ENCODE peak calls at places on chromosomes 13 and 19, in five cellular contexts. U is stomach, H is GM23338, K is left ventricle myocardium inferior, Z is neuronal stem cell. C is an unnamed sample. For H3K4me1 and H3K27me3, the result is how much of the 10 kb centered on the place peaks cover.

GRCh38 chr19:37654118-37654517 is 1.1 kb downstream of the ZFP30 start:
- DNase-seq in U (no peak), K (no peak), Z (no peak), H (no peak), C (no peak)

GRCh38 chr13:42991892-42992584 is at the start of gene EPSTI1:
- DNase-seq in Z (peak), K (peak), H (peak), U (peak), C (peak)

GRCh38 chr19:6233827-6234511 is 45.8 kb downstream of the MLLT1 start:
- DNase-seq in K (peak), H (no peak), Z (no peak), U (peak), C (peak)

GRCh38 chr13:44293908-44294735 is 79.5 kb upstream of the SERP2 start:
- DNase-seq in Z (no peak), U (no peak), H (no peak), K (no peak), C (no peak)

GRCh38 chr19:40745402-40745780 is 4.9 kb downstream of the ACTMAP start:
- DNase-seq in K (no peak), H (no peak), U (no peak), Z (no peak), C (no peak)

GRCh38 chr13:90713436-90714133 is 633.9 kb upstream of the MIR17HG start:
- DNase-seq in U (no peak), K (no peak), H (no peak), Z (no peak), C (peak)

GRCh38 chr13:86142080-86142479 is 342.9 kb upstream of the SLITRK6 start:
- DNase-seq in K (no peak), Z (no peak), U (no peak), H (no peak), C (no peak)

GRCh38 chr19:9348253-9348652 is 14.6 kb upstream of the ZNF177 start:
- DNase-seq in U (no peak), K (no peak), Z (no peak), H (no peak), C (no peak)

GRCh38 chr19:8397291-8397690 is 7.1 kb downstream of the RAB11B start:
- DNase-seq in Z (no peak), K (no peak), H (no peak), U (no peak), C (no peak)

GRCh38 chr13:101003566-101003965 is 329.0 kb upstream of the TMTC4 start:
- DNase-seq in K (no peak), H (no peak), U (no peak), Z (no peak), C (no peak)

GRCh38 chr19:12232961-12233360 is 61.7 kb downstream of the ZNF44 start:
- DNase-seq in Z (no peak), U (no peak), H (no peak), K (no peak), C (no peak)

GRCh38 chr13:88042489-88042888 is 371.3 kb downstream of the SLITRK5 start:
- DNase-seq in K (no peak), H (no peak), Z (no peak), U (no peak), C (no peak)

GRCh38 chr19:43504426-43505185 is at the start of gene PHLDB3:
- DNase-seq in K (no peak), Z (no peak), H (peak), U (peak), C (peak)

GRCh38 chr13:94664889-94665288 is 47.5 kb downstream of the SOX21 start:
- DNase-seq in H (no peak), U (no peak), K (no peak), Z (no peak), C (no peak)

GRCh38 chr13:114313061-114313860 is 1.0 kb upstream of the CHAMP1 start:
- DNase-seq in K (no peak), Z (no peak), U (no peak), H (no peak), C (peak)

GRCh38 chr19:32404939-32405430 is 585 bp upstream of the DPY19L3 start:
- DNase-seq in K (peak), U (peak), H (no peak), Z (no peak), C (peak)

GRCh38 chr13:93758575-93758974 is 532.0 kb downstream of the GPC6 start:
- DNase-seq in K (no peak), U (no peak), H (no peak), Z (no peak), C (no peak)

GRCh38 chr19:50794778-50795664 is 4.8 kb downstream of the ACP4 start:
- DNase-seq in K (no peak), U (no peak), Z (no peak), H (peak), C (no peak)

GRCh38 chr13:99123101-99124045 is 77.3 kb upstream of the UBAC2 start:
- DNase-seq in Z (no peak), K (no peak), H (no peak), U (no peak), C (no peak)

GRCh38 chr13:20709369-20709768 is 5.9 kb downstream of the IL17D start:
- DNase-seq in Z (no peak), H (no peak), U (no peak), K (no peak), C (no peak)

GRCh38 chr13:36074659-36075058 is 56.5 kb downstream of the DCLK1 start:
- DNase-seq in K (no peak), Z (no peak), U (no peak), H (peak), C (peak)

GRCh38 chr13:50722437-50723125 is 120.9 kb downstream of the DLEU7 start:
- DNase-seq in K (no peak), H (no peak), Z (no peak), U (no peak), C (no peak)

GRCh38 chr13:40440990-40441820 is 225.2 kb downstream of the FOXO1 start:
- DNase-seq in H (no peak), Z (no peak), K (peak), U (peak), C (peak)

GRCh38 chr13:113506025-113506685 is 15.6 kb upstream of the DCUN1D2 start:
- DNase-seq in H (no peak), K (no peak), U (no peak), Z (no peak), C (no peak)

GRCh38 chr19:11058246-11059030 is 30.8 kb upstream of the LDLR start:
- DNase-seq in K (no peak), U (no peak), Z (no peak), H (no peak), C (no peak)

GRCh38 chr13:110826101-110826500 is 88.8 kb downstream of the ANKRD10 start:
- DNase-seq in Z (no peak), U (no peak), H (no peak), K (no peak), C (peak)

GRCh38 chr13:33775339-33776108 is 42.4 kb upstream of the RFC3 start:
- DNase-seq in H (peak), K (no peak), Z (no peak), U (no peak), C (no peak)

GRCh38 chr19:6947745-6948144 is 60.4 kb downstream of the ADGRE1 start:
- DNase-seq in Z (no peak), H (no peak), U (no peak), K (no peak), C (no peak)

GRCh38 chr19:11460207-11460606 is 20.6 kb downstream of the ELAVL3 start:
- DNase-seq in Z (no peak), K (no peak), U (no peak), H (no peak), C (no peak)

GRCh38 chr13:90732049-90732448 is 615.4 kb upstream of the MIR17HG start:
- DNase-seq in K (no peak), Z (no peak), H (peak), U (no peak), C (no peak)

GRCh38 chr19:742540-743075 is 8.3 kb upstream of the MISP start:
- DNase-seq in K (no peak), H (no peak), Z (no peak), U (no peak), C (no peak)

GRCh38 chr13:112651306-112651705 is 38.5 kb upstream of the ATP11A start:
- DNase-seq in K (no peak), H (no peak), U (no peak), Z (no peak), C (no peak)

GRCh38 chr19:2046046-2046907 is 4.8 kb downstream of the MKNK2 start:
- DNase-seq in K (no peak), H (no peak), U (no peak), Z (no peak), C (peak)

GRCh38 chr19:14081797-14082674 is 3.5 kb downstream of the C19orf67 start:
- DNase-seq in H (no peak), K (peak), U (peak), Z (no peak), C (peak)

GRCh38 chr19:6062961-6063575 is 47.2 kb downstream of the RFX2 start:
- DNase-seq in H (no peak), U (no peak), K (no peak), Z (no peak), C (no peak)

GRCh38 chr19:5795382-5795919 is 4.5 kb upstream of the DUS3L start:
- DNase-seq in Z (no peak), H (no peak), U (no peak), K (no peak), C (no peak)

GRCh38 chr19:8567522-8568172 is 9.6 kb downstream of the MYO1F start:
- DNase-seq in U (no peak), K (peak), H (no peak), Z (no peak), C (peak)

GRCh38 chr13:51697855-51698254 is 106.1 kb downstream of the DHRS12 start:
- DNase-seq in U (no peak), H (no peak), K (no peak), Z (no peak), C (no peak)

GRCh38 chr13:51058461-51059167 is 52.5 kb downstream of the C13orf42 start:
- DNase-seq in K (no peak), H (peak), Z (peak), U (no peak), C (no peak)

DNA sequence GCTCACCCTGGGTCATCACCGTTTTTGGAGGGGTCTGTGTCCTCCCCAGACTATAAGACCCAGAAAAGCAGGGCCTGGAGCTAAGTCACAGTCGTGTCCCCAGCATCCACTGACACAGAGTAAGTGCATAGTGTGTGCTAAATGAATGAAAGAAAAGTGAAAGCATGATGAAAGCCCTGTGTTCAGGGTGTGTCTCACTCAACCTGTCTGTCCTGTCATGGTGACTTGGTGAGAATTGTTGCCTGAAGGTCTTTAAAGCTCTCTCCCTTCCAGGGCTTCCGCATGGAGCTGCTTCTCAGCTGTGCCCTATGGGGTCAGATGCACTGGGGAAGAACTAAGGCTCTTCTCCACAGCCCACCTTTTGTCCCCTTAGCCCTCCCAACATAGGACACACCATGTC is 20.5 kb upstream of the IGFL1 start:
- DNase-seq in K (no peak), U (no peak), H (no peak), Z (no peak), C (no peak)
- H3K4me1 ChIP-seq in K (under half), U (under half), H (under half), Z (under half), C (under half)

DNA sequence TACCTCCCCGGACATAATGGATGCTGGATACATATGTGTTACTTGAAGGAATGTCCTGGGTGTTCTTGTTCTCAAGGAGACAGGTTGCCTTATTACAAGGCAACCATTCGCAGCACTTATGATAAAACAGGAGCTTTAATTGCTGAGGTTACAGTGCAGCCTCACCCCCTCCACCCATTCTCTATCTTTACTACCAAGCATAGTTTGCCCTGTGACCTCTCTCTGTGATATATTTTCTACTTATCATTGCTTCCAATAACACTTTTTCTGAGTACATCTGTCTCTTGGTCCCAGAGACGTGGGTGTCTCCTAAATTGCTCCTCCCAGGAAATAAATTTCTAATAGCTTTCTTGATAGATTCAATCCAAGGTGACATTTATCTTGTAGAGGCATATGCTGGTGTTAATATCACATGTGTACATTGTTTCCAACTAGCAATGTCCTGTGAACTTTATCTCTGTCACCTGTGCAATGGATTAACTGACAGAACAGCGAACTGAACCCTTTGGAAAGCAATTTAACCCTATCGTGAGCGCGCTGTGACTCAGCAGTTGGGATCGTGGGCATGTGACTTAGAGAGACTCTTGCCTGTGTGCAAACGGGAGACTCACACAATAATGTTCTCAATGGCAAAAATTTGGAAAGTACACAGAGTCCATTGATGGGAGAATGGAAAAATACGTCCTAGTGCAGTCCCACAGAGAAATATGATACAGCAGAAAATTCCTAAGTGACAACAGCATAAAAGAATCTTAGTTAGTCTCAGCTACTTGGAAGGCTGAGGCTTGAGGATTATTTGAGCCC is 6.9 kb upstream of the MAP2K2 start:
- DNase-seq in Z (no peak), U (no peak), K (no peak), H (no peak), C (no peak)
- H3K4me3 ChIP-seq in Z (no peak), U (no peak), K (no peak), H (no peak), C (no peak)

GRCh38 chr13:78606471-78607408 is 3.4 kb upstream of the POU4F1 start:
- DNase-seq in H (peak), Z (peak), K (no peak), U (no peak), C (peak)
- H3K27me3 ChIP-seq in H (half or more), Z (half or more), K (half or more), U (half or more), C (under half)

DNA sequence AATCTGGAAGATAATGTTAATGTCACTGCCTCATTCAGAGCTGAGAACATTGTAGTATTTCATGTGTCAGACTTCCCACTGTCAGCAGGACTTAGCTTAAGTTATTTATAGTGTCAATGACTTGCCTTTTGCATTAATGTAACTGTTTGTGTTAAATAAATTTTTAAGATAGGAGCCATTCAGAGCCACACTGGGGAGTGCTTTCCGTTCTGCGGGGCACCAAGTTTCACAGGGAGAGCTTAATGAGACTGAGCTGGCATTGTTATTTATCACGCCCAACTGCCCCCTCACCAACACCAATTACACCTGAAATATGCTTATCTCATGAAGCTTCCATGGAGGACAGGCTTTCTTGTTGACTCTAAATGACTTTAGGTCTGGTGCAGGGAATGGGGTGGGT is 226.9 kb upstream of the UBL3 start:
- DNase-seq in Z (no peak), K (no peak), H (no peak), U (no peak), C (no peak)
- H3K4me1 ChIP-seq in Z (under half), K (under half), H (under half), U (under half), C (under half)

GRCh38 chr13:92676246-92676645 is 550.4 kb upstream of the GPC6 start:
- DNase-seq in Z (no peak), H (no peak), K (no peak), U (no peak), C (no peak)
- H3K4me3 ChIP-seq in Z (no peak), H (no peak), K (peak), U (no peak), C (peak)

GRCh38 chr13:97621025-97621424 is 187.1 kb downstream of the RAP2A start:
- DNase-seq in H (no peak), U (no peak), K (no peak), Z (no peak), C (no peak)

GRCh38 chr13:97627566-97627965 is 193.6 kb downstream of the RAP2A start:
- DNase-seq in U (no peak), H (peak), Z (no peak), K (peak), C (peak)

GRCh38 chr13:97616385-97616784 is 182.4 kb downstream of the RAP2A start:
- DNase-seq in H (no peak), Z (no peak), U (no peak), K (no peak), C (no peak)

GRCh38 chr13:97621631-97622030 is 187.7 kb downstream of the RAP2A start:
- DNase-seq in H (peak), U (no peak), Z (peak), K (no peak), C (no peak)
- H3K27me3 ChIP-seq in H (under half), U (under half), Z (under half), K (under half), C (under half)

DNA sequence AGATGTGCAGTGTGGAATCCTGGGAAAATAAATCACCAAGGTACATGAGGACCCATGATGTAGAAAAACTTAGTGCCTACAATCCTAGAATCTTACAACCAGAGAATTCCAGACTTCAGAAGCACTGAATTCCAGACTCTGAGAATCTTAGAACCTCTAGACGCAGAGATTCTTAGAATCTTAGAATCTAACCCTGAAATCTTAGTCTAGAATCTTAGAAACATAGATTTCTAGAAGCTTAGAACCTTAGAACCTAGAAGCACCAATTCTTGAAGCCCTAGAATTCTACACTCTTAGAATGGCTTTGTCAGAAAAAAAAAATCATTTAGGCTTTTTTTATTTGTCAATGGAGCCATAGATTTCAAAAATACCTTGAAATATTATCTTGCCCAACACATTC is 6.0 kb downstream of the CEACAM16 start:
- DNase-seq in K (no peak), H (no peak), Z (no peak), U (no peak), C (no peak)
- H3K4me1 ChIP-seq in K (under half), H (under half), Z (under half), U (under half), C (under half)

GRCh38 chr19:54430306-54431254 is 15.3 kb downstream of the TTYH1 start:
- DNase-seq in H (peak), K (peak), Z (no peak), U (no peak), C (peak)
- H3K4me3 ChIP-seq in H (peak), K (peak), Z (no peak), U (peak), C (peak)